ENCODE peak calls at places on chromosomes 13 and 19, in seven cellular contexts. T is WERI-Rb-1, W is foreskin fibroblast, Z is right lobe of liver, P is cardiac muscle cell, O is testis, G is breast epithelium. Q is an unnamed sample.

GRCh38 chr13:44384778-44385177 is 11.2 kb downstream of the SERP2 start:
- DNase-seq in Z (no peak), P (no peak), W (no peak), O (no peak), G (no peak), T (no peak), Q (no peak)

GRCh38 chr13:79775830-79776229 is 294.9 kb downstream of the NDFIP2 start:
- DNase-seq in O (peak; percentile 40), G (no peak), Z (no peak), P (peak; percentile 85), W (peak; percentile 76), T (peak; percentile 18), Q (peak; percentile 35)

GRCh38 chr19:6963937-6964336 is 57.3 kb downstream of the MBD3L2B start:
- DNase-seq in G (no peak), O (peak; percentile 36), T (peak; percentile 7), W (no peak), Z (no peak), P (no peak), Q (no peak)

GRCh38 chr19:31890230-31890629 is 455.2 kb upstream of the ZNF507 start:
- DNase-seq in W (no peak), P (no peak), T (no peak), G (no peak), O (peak; percentile 77), Z (no peak), Q (no peak)

GRCh38 chr13:52707375-52707774 is 32.2 kb downstream of the CNMD start:
- DNase-seq in W (no peak), T (no peak), P (peak; percentile 5), Z (no peak), G (no peak), O (no peak), Q (no peak)

GRCh38 chr19:13029893-13030292 is 34.6 kb downstream of the NFIX start:
- DNase-seq in W (no peak), P (no peak), Z (no peak), G (no peak), T (no peak), O (no peak), Q (no peak)

GRCh38 chr13:56378566-56378965 is 762.2 kb upstream of the PRR20A start:
- DNase-seq in O (no peak), T (no peak), W (no peak), P (no peak), G (no peak), Z (no peak), Q (no peak)

GRCh38 chr19:14342809-14343208 is 38.4 kb upstream of the ADGRE5 start:
- DNase-seq in W (no peak), P (no peak), O (no peak), Z (no peak), T (no peak), G (no peak), Q (no peak)

GRCh38 chr19:55549500-55550320 is 4.4 kb upstream of the SBK3 start:
- DNase-seq in G (no peak), Z (no peak), P (peak; percentile 79), W (peak; percentile 62), O (no peak), T (peak; percentile 83), Q (no peak)

GRCh38 chr19:5024282-5024681 is 55.4 kb downstream of the KDM4B start:
- DNase-seq in O (peak; percentile 64), W (no peak), T (peak; percentile 62), G (no peak), P (no peak), Z (no peak), Q (no peak)

GRCh38 chr13:75704942-75705320 is 68.8 kb downstream of the LMO7 start:
- DNase-seq in G (peak; percentile 51), Z (no peak), T (no peak), W (no peak), O (no peak), P (no peak), Q (no peak)

GRCh38 chr19:41887711-41888382 is 4.9 kb downstream of the ARHGEF1 start:
- DNase-seq in Z (peak; percentile 64), P (peak; percentile 46), T (no peak), G (no peak), O (no peak), W (no peak), Q (peak; percentile 73)

GRCh38 chr19:33134571-33135041 is 2.7 kb downstream of the WDR88 start:
- DNase-seq in P (no peak), G (no peak), W (no peak), T (no peak), O (no peak), Z (no peak), Q (peak; percentile 64)

GRCh38 chr19:27770095-27770494 is 1442.9 kb downstream of the UQCRFS1 start:
- DNase-seq in W (no peak), T (no peak), G (no peak), O (no peak), P (no peak), Z (no peak), Q (no peak)

GRCh38 chr19:56272448-56272847 is at the start of gene EDDM13:
- DNase-seq in Z (no peak), W (no peak), T (no peak), P (no peak), O (no peak), G (no peak), Q (no peak)

GRCh38 chr19:6073858-6074708 is 36.2 kb downstream of the RFX2 start:
- DNase-seq in T (no peak), P (no peak), W (no peak), Z (no peak), O (no peak), G (no peak), Q (no peak)

GRCh38 chr19:16589917-16590316 is 17.7 kb upstream of the SLC35E1 start:
- DNase-seq in P (no peak), O (no peak), G (no peak), W (no peak), T (no peak), Z (no peak), Q (no peak)

GRCh38 chr19:19146865-19147264 is 8.6 kb upstream of the TMEM161A start:
- DNase-seq in T (no peak), P (no peak), G (no peak), Z (no peak), W (no peak), O (no peak), Q (no peak)

GRCh38 chr13:36819811-36820140 is 754 bp downstream of the RFXAP start:
- DNase-seq in W (peak; percentile 14), G (no peak), Z (no peak), P (peak; percentile 33), O (no peak), T (peak; percentile 12), Q (no peak)

GRCh38 chr13:36817996-36818395 is 1.0 kb upstream of the RFXAP start:
- DNase-seq in T (no peak), P (no peak), O (no peak), G (no peak), W (no peak), Z (no peak), Q (no peak)

GRCh38 chr13:36820222-36820621 is 1.2 kb downstream of the RFXAP start:
- DNase-seq in O (no peak), W (no peak), Z (no peak), T (no peak), G (no peak), P (no peak), Q (peak; percentile 52)

GRCh38 chr13:36818483-36819063 is 449 bp upstream of the RFXAP start:
- DNase-seq in O (no peak), T (no peak), Z (no peak), W (no peak), G (no peak), P (no peak), Q (peak; percentile 13)

GRCh38 chr13:36819064-36819810 is at the start of gene RFXAP:
- DNase-seq in Z (peak; percentile 95), G (peak; percentile 70), O (peak; percentile 94), W (peak; percentile 80), P (peak; percentile 92), T (peak; percentile 76), Q (peak; percentile 95)
- TF ChIP-seq CTCF in Z (peak; percentile 18), G (no peak), O (no peak), W (no peak), P (no peak), T (no peak), Q (no peak)

DNA sequence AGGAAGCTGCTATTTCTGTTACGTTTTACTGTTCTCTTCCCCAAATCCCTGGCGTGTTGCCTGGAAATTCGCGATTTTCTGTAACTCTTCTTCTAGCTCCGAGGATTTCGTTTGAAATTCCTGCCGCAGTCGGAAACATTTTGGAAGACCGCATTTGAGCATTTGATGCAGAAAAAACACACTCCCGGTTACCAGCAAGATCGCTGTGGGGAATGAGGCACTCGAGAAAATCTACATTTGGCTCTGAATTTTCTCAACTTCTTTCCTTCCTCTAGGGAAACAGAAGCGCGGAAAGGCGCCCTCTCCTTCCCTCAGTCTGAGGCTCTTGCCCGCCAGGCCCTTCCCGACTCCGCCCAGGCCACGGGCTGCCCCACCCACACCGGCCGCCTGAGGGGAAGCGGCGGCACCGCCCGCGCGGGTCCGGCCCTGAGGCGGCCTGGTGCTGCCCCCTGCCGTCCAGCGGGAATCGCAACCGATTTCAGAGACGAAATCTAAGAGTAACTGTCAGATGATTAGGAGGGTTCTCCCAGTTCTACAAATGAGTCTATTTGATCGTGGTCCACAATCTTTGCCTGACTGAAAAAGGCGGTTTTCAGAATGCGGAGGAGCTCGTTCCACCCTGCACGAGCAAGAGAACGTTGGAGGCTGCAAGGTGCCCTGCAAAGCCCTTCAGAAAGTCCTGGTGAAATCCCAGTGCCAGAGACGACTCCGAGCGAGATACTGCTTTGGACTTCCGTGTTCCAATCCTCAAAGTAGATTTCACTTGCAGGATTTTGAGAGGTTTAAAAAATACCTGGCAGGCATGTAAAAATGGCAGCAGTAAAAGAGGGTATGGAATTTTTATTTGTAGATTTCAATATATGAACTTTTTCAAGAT is 18.4 kb upstream of the TUBGCP3 start:
- DNase-seq in W (peak; percentile 88), G (peak; percentile 83), P (peak; percentile 95), O (peak; percentile 95), Z (peak; percentile 96), T (peak; percentile 99), Q (peak; percentile 93)
- TF ChIP-seq CTCF in W (peak; percentile 88), G (peak; percentile 95), P (peak; percentile 95), O (peak; percentile 88), Z (peak; percentile 97), T (peak; percentile 95), Q (peak; percentile 94)

DNA sequence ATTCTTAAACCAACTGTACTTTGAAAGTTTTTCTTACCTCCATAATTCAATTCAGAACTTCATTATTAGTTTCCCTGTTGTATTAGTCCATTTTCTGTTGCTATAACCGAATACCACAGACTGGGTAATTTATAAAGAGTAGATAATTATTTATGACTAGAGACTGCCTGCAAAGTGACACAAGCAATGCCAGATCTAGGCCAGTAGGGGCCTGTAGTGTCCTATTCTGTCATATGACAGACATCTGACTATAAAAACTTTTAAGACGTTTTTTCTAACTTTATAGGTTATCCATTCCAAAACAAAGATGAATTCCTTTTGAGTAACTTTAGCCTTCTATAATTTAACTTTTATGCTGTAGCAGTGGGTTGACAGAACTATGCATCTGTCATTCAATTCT is 2783.8 kb downstream of the PCDH9 start:
- DNase-seq in T (no peak), Z (no peak), P (no peak), G (no peak), W (no peak), O (no peak), Q (no peak)
- TF ChIP-seq CTCF in T (no peak), Z (no peak), P (peak; percentile 27), G (no peak), W (peak; percentile 17), O (no peak), Q (peak; percentile 20)

DNA sequence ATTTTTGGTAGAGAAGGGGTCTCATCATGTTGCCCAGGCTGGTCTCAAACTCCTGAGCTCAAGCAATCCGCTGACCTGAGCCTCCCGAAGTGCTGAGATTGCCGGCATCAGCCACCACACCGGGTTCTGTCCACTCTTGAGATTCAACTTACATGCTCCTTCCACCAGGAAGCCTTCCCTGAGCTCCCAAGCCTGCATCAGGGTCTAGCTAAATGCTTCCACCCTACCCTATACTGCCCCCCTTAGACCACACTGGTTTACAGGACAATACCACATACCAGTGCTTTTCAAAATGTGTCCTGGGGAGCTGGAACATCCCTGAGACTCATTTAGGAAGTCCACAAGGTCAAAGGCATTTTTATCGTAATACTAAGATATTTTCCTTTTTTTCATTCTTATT is 15.1 kb upstream of the CACNG8 start:
- DNase-seq in W (no peak), G (no peak), T (peak; percentile 16), Z (no peak), O (no peak), P (peak; percentile 27), Q (no peak)
- TF ChIP-seq CTCF in W (no peak), G (no peak), T (peak; percentile 19), Z (no peak), O (no peak), P (peak; percentile 31), Q (peak; percentile 2)